ENCODE peak calls at places on chromosomes 12 and 14, in five cellular contexts. D is brain microvascular endothelial cell; J is cardiac muscle cell; H is heart right ventricle; T is CD4-positive, CD25-positive, alpha-beta regulatory T cell. U is an unnamed sample.

GRCh38 chr12:45435945-45436710 is 220.2 kb downstream of the ANO6 start:
- DNase-seq in H (no peak), T (no peak), D (no peak), J (no peak), U (peak; percentile 84)

GRCh38 chr14:68249534-68250517 is 430.2 kb downstream of the RAD51B start:
- DNase-seq in D (no peak), H (no peak), J (no peak), T (no peak), U (no peak)

GRCh38 chr12:115160290-115161108 is 476.5 kb upstream of the TBX3 start:
- DNase-seq in H (no peak), J (no peak), T (no peak), D (no peak), U (no peak)

GRCh38 chr14:88323520-88324199 is 591 bp upstream of the KCNK10 start:
- DNase-seq in J (peak; percentile 65), T (no peak), D (no peak), H (peak; percentile 11), U (no peak)

GRCh38 chr12:49428652-49429549 is 61.6 kb downstream of the SPATS2 start:
- DNase-seq in J (no peak), D (peak; percentile 52), T (no peak), H (no peak), U (no peak)

GRCh38 chr12:45727994-45728624 is 1.4 kb upstream of the ARID2 start:
- DNase-seq in J (no peak), H (no peak), D (no peak), T (no peak), U (no peak)

GRCh38 chr14:51147183-51147582 is 52.3 kb upstream of the TRIM9 start:
- DNase-seq in D (no peak), T (no peak), H (no peak), J (no peak), U (no peak)

GRCh38 chr12:50662121-50662480 is 101.8 kb upstream of the ATF1 start:
- DNase-seq in H (no peak), J (no peak), T (no peak), D (no peak), U (no peak)

GRCh38 chr12:113591480-113591971 is 119.9 kb upstream of the LHX5 start:
- DNase-seq in H (no peak), T (peak; percentile 33), D (no peak), J (peak; percentile 56), U (no peak)

GRCh38 chr14:85599939-85600338 is 70.0 kb downstream of the FLRT2 start:
- DNase-seq in T (no peak), D (no peak), J (no peak), H (no peak), U (peak; percentile 79)

GRCh38 chr12:78290606-78291345 is 460.1 kb downstream of the NAV3 start:
- DNase-seq in D (peak; percentile 63), T (no peak), H (no peak), J (no peak), U (no peak)

GRCh38 chr12:128607606-128608005 is 216.2 kb downstream of the SLC15A4 start:
- DNase-seq in D (no peak), H (no peak), T (no peak), J (no peak), U (no peak)

GRCh38 chr12:116324684-116325664 is 47.5 kb upstream of the MED13L start:
- DNase-seq in J (no peak), H (no peak), D (no peak), T (peak; percentile 89), U (peak; percentile 72)

GRCh38 chr14:76844223-76844622 is 18.0 kb downstream of the LRRC74A start:
- DNase-seq in H (peak; percentile 68), D (peak; percentile 20), J (no peak), T (peak; percentile 84), U (no peak)

GRCh38 chr12:39341761-39342160 is 101.2 kb downstream of the KIF21A start:
- DNase-seq in D (no peak), H (no peak), T (no peak), J (no peak), U (no peak)

GRCh38 chr12:6039894-6040601 is 84.4 kb downstream of the VWF start:
- DNase-seq in T (peak; percentile 69), H (no peak), D (peak; percentile 59), J (peak; percentile 77), U (no peak)

GRCh38 chr12:9406564-9407424 is 198.6 kb upstream of the PZP start:
- DNase-seq in J (no peak), T (no peak), D (no peak), H (no peak), U (no peak)

GRCh38 chr14:78107171-78107570 is 63.0 kb upstream of the NRXN3 start:
- DNase-seq in H (no peak), J (no peak), T (no peak), D (no peak), U (no peak)

GRCh38 chr12:106226884-106227640 is 20.8 kb downstream of the CKAP4 start:
- DNase-seq in T (peak; percentile 74), D (peak; percentile 48), H (no peak), J (peak; percentile 61), U (no peak)

GRCh38 chr14:99809864-99810854 is 16.9 kb downstream of the EML1 start:
- DNase-seq in H (peak; percentile 48), D (no peak), J (no peak), T (no peak), U (no peak)

DNA sequence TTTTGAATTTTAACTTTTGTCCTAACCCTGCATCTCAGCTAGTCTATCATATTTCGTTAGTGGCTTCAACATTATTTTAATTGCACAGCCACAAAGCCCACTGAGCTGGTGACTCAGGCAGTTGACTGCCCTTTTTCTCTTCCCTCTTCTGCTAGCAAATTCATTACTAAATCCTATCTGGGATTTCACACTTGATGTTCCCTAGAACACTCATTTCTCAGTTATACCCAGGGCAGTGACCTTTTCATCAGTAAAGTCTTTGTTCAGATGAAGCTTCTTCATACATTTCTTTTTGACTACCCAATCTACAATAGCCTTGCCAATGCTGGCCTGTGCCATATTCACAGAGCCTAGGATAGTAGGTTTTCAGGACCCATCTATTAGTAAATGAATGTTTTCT is 107.0 kb downstream of the ATXN7L3B start:
- DNase-seq in T (no peak), D (no peak), J (no peak), H (no peak), U (no peak)
- H3K27ac ChIP-seq in T (no peak overlapping the region), D (no peak overlapping the region), J (no peak overlapping the region), H (no peak overlapping the region), U (no peak overlapping the region)

GRCh38 chr12:131007031-131007793 is 53.5 kb downstream of the ADGRD1 start:
- DNase-seq in H (peak; percentile 71), J (no peak), T (no peak), D (no peak), U (no peak)
- H3K27ac ChIP-seq in H (peak overlapping the region; percentile 57), J (no peak overlapping the region), T (no peak overlapping the region), D (no peak overlapping the region), U (no peak overlapping the region)

DNA sequence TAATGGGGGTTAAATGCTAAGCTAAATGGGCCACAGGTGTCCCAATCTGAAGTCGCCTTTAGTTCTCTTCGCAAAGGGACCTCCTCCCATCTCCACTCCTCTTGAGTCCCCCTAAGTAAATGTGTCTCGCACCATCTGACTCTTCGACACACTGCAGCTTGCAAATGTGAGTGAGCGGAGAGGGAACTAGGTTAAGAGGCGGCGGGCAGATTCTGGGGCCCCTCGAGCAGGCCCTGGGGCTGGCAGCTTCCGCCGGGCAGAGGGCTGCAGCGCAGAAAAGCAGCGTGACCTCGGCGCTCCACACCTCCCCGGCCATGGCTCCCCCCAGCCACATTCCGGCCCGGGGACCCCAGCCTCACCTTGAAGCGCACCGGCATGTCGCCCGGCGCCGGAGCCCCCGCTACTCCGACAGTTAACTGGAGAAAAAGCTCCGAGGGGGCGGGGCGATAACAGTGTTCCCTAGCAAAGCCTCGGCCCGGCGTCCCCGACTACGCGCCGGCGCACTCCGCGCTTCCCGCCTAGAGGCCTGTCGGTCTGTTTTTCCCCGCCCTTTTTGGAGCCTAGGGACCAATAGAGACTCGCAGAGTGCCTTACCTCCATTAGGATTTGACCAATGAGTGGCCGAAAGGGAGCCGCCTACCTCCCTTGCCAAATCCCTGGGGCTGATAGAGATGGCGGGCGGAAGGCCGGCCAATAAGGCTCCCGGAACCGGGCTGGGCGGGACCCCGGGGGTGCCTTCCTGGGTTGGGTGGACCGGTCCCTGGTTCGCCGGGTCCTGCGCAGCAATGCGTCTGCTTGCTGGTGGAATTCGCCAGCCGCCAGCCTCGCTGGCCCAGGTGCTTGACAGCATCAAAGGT is at the start of gene MDM1:
- DNase-seq in D (peak; percentile 99), H (peak; percentile 96), J (peak; percentile 100), T (peak; percentile 99), U (peak; percentile 99)
- H3K27ac ChIP-seq in D (peak within 1 kb of the TSS; percentile 47), H (peak within 1 kb of the TSS; percentile 79), J (peak within 1 kb of the TSS; percentile 75), T (peak within 1 kb of the TSS; percentile 75), U (peak within 1 kb of the TSS; percentile 85)

GRCh38 chr14:63545431-63545830 is 2.3 kb upstream of the PPP2R5E start:
- DNase-seq in D (no peak), T (no peak), H (no peak), J (no peak), U (no peak)
- H3K27ac ChIP-seq in D (no peak overlapping the region), T (no peak overlapping the region), H (no peak overlapping the region), J (no peak overlapping the region), U (no peak overlapping the region)

DNA sequence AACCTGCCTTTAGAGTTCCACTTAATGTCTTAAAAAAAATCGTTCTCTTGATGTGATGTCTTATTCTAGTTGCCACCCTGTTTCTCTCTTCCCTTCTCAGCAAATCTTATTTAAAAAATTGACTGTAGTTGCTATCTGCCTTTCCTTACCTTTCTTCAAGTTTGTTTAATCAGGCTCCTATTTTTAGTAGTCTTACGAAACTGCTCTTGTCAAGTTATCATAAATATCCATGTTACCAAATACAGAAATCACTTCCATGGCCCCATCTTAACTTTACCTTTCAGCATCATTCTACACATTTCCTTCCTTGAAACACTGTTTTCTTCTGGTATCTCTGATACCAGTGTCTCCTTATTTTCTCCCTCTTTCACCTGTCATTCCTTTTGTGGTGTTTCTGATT is 227.3 kb downstream of the ERC1 start:
- DNase-seq in D (no peak), T (no peak), H (no peak), J (no peak), U (no peak)
- H3K27ac ChIP-seq in D (no peak overlapping the region), T (no peak overlapping the region), H (peak overlapping the region; percentile 79), J (peak overlapping the region; percentile 81), U (no peak overlapping the region)

GRCh38 chr14:54488318-54488645 is 498 bp downstream of the GMFB start:
- DNase-seq in D (no peak), J (no peak), H (no peak), T (no peak), U (no peak)

GRCh38 chr14:54489318-54489683 is 521 bp upstream of the GMFB start:
- DNase-seq in D (no peak), H (no peak), T (no peak), J (no peak), U (no peak)

GRCh38 chr14:54486685-54487084 is 2.1 kb downstream of the GMFB start:
- DNase-seq in D (no peak), J (peak; percentile 47), T (peak; percentile 63), H (no peak), U (no peak)

GRCh38 chr14:54488646-54489317 is at the start of gene GMFB:
- DNase-seq in J (peak; percentile 93), D (peak; percentile 82), H (peak; percentile 94), T (peak; percentile 95), U (peak; percentile 87)

DNA sequence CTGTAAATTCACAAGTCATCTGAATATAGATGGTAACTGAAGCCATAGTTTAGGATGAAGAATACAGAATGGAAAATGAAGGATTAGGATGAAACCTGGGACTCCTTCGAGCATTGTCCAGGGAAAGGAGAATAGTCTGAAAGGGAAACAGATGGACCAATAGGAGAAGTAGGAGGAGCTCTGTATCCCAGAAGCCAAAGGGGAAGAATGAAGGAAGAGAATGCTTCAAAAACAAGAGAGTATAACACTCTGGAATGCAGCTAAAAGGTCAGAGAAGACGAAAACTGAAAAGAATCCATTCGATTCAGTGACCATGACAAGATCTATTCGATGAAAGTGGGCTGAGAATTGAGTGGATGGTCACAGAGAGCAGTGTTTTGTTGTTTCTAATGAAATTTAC is 1.0 kb downstream of the GMFB start:
- DNase-seq in J (peak; percentile 12), H (no peak), D (no peak), T (no peak), U (no peak)
- H3K27ac ChIP-seq in J (peak overlapping the region; percentile 86), H (peak overlapping the region; percentile 99), D (peak overlapping the region; percentile 91), T (peak overlapping the region; percentile 85), U (peak overlapping the region; percentile 72)

U was measured in HL-60.